ENCODE peak calls at places on chromosomes 13 and 19, in six cellular contexts. One of them, this sample, is unnamed.

GRCh38 chr13:45807520-45808099 is 43.9 kb downstream of the SIAH3 start:
- ATAC-seq in activated B cell treated with CpG ODN at 0.5 μM for 24 hours: no peak
- ATAC-seq in HCT116: peak
- ATAC-seq in gastrocnemius medialis: peak
- ATAC-seq in T-helper 17 cell: peak
- ATAC-seq in heart right ventricle: peak
- ATAC-seq in this sample: peak

GRCh38 chr13:102280366-102280765 is 121.5 kb downstream of the FGF14 start:
- ATAC-seq in activated B cell treated with CpG ODN at 0.5 μM for 24 hours: no peak
- ATAC-seq in HCT116: no peak
- ATAC-seq in gastrocnemius medialis: no peak
- ATAC-seq in T-helper 17 cell: no peak
- ATAC-seq in heart right ventricle: no peak
- ATAC-seq in this sample: no peak

GRCh38 chr13:44174769-44175425 is 198.7 kb upstream of the SERP2 start:
- ATAC-seq in activated B cell treated with CpG ODN at 0.5 μM for 24 hours: no peak
- ATAC-seq in HCT116: peak
- ATAC-seq in gastrocnemius medialis: no peak
- ATAC-seq in T-helper 17 cell: no peak
- ATAC-seq in heart right ventricle: peak
- ATAC-seq in this sample: no peak

GRCh38 chr19:3612901-3613741 is 6.4 kb upstream of the TBXA2R start:
- ATAC-seq in activated B cell treated with CpG ODN at 0.5 μM for 24 hours: no peak
- ATAC-seq in HCT116: no peak
- ATAC-seq in gastrocnemius medialis: no peak
- ATAC-seq in T-helper 17 cell: no peak
- ATAC-seq in heart right ventricle: no peak
- ATAC-seq in this sample: no peak

GRCh38 chr19:5397804-5398692 is 57.2 kb upstream of the ZNRF4 start:
- ATAC-seq in activated B cell treated with CpG ODN at 0.5 μM for 24 hours: no peak
- ATAC-seq in HCT116: peak
- ATAC-seq in gastrocnemius medialis: no peak
- ATAC-seq in T-helper 17 cell: no peak
- ATAC-seq in heart right ventricle: no peak
- ATAC-seq in this sample: no peak

GRCh38 chr19:2602391-2603181 is 99.9 kb downstream of the GNG7 start:
- ATAC-seq in activated B cell treated with CpG ODN at 0.5 μM for 24 hours: no peak
- ATAC-seq in HCT116: no peak
- ATAC-seq in gastrocnemius medialis: peak
- ATAC-seq in T-helper 17 cell: no peak
- ATAC-seq in heart right ventricle: peak
- ATAC-seq in this sample: no peak

GRCh38 chr19:57888107-57888493 is 737 bp downstream of the ZNF814 start:
- ATAC-seq in activated B cell treated with CpG ODN at 0.5 μM for 24 hours: no peak
- ATAC-seq in HCT116: no peak
- ATAC-seq in gastrocnemius medialis: no peak
- ATAC-seq in T-helper 17 cell: no peak
- ATAC-seq in heart right ventricle: no peak
- ATAC-seq in this sample: peak

GRCh38 chr13:31768351-31768750 is 29.0 kb downstream of the RXFP2 start:
- ATAC-seq in activated B cell treated with CpG ODN at 0.5 μM for 24 hours: no peak
- ATAC-seq in HCT116: no peak
- ATAC-seq in gastrocnemius medialis: no peak
- ATAC-seq in T-helper 17 cell: no peak
- ATAC-seq in heart right ventricle: no peak
- ATAC-seq in this sample: no peak

GRCh38 chr19:15790096-15790495 is 2.6 kb downstream of the OR10H5 start:
- ATAC-seq in activated B cell treated with CpG ODN at 0.5 μM for 24 hours: no peak
- ATAC-seq in HCT116: no peak
- ATAC-seq in gastrocnemius medialis: no peak
- ATAC-seq in T-helper 17 cell: no peak
- ATAC-seq in heart right ventricle: no peak
- ATAC-seq in this sample: no peak

GRCh38 chr19:7132054-7132453 is 62.6 kb downstream of the ZNF557 start:
- ATAC-seq in activated B cell treated with CpG ODN at 0.5 μM for 24 hours: no peak
- ATAC-seq in HCT116: no peak
- ATAC-seq in gastrocnemius medialis: no peak
- ATAC-seq in T-helper 17 cell: no peak
- ATAC-seq in heart right ventricle: no peak
- ATAC-seq in this sample: no peak

This sample was measured in stimulated activated memory B cell treated with anti-CD40 and anti-IgM and Interleukin-4, amounts not matched to agents 10 μg/mL and 1 μg/mL and 100 μg/mL, for 72 hours.